ENCODE peak calls at places on chromosomes 13 and 19, in eight cellular contexts. F is tibial nerve, K is A549, M is kidney, J is endodermal cell, S is psoas muscle, Y is fibroblast of the aortic adventitia, E is adrenal gland. P is an unnamed sample.

GRCh38 chr19:7415163-7415856 is 66.6 kb downstream of the ARHGEF18 start:
- DNase-seq in F (no peak), K (no peak), M (peak; percentile 82), J (no peak), S (no peak), Y (peak; percentile 22), E (no peak), P (no peak)

GRCh38 chr13:27790523-27790922 is 1.8 kb upstream of the GSX1 start:
- DNase-seq in F (no peak), K (no peak), M (no peak), J (no peak), S (no peak), Y (no peak), E (no peak), P (no peak)

GRCh38 chr13:108574856-108575255 is 54.6 kb upstream of the MYO16 start:
- DNase-seq in F (no peak), K (no peak), M (no peak), J (no peak), S (no peak), Y (no peak), E (no peak), P (no peak)

GRCh38 chr19:54670576-54671347 is 8.0 kb downstream of the LILRB4 start:
- DNase-seq in F (no peak), K (no peak), M (no peak), J (no peak), S (no peak), Y (no peak), E (no peak), P (no peak)

GRCh38 chr13:29292045-29292444 is 303.4 kb downstream of the SLC7A1 start:
- DNase-seq in F (no peak), K (no peak), M (no peak), J (peak; percentile 65), S (no peak), Y (no peak), E (no peak), P (no peak)

GRCh38 chr13:79435549-79435948 is 29.5 kb upstream of the RBM26 start:
- DNase-seq in F (no peak), K (no peak), M (no peak), J (no peak), S (no peak), Y (peak; percentile 85), E (no peak), P (no peak)

GRCh38 chr19:34241513-34242337 is 12.6 kb upstream of the GARRE1 start:
- DNase-seq in F (no peak), K (peak; percentile 59), M (no peak), J (peak; percentile 95), S (peak; percentile 57), Y (no peak), E (peak; percentile 54), P (no peak)

GRCh38 chr19:38395381-38396127 is 7.1 kb downstream of the SPRED3 start:
- DNase-seq in F (no peak), K (no peak), M (peak; percentile 64), J (no peak), S (no peak), Y (no peak), E (no peak), P (no peak)

GRCh38 chr19:13899912-13900584 is 5.9 kb downstream of the BRME1 start:
- DNase-seq in F (peak; percentile 52), K (no peak), M (no peak), J (no peak), S (no peak), Y (no peak), E (no peak), P (no peak)

GRCh38 chr13:71775946-71776345 is 91.1 kb downstream of the DACH1 start:
- DNase-seq in F (no peak), K (no peak), M (no peak), J (no peak), S (no peak), Y (no peak), E (no peak), P (no peak)

GRCh38 chr13:112888238-112889111 is 80.5 kb upstream of the MCF2L start:
- DNase-seq in F (no peak), K (no peak), M (peak; percentile 70), J (peak; percentile 52), S (peak; percentile 41), Y (no peak), E (no peak), P (no peak)

GRCh38 chr13:50123862-50124535 is 108.8 kb downstream of the KCNRG start:
- DNase-seq in F (peak; percentile 47), K (peak; percentile 21), M (peak; percentile 99), J (peak; percentile 88), S (peak; percentile 94), Y (peak; percentile 95), E (peak; percentile 98), P (peak; percentile 84)

GRCh38 chr13:90302113-90302512 is 1045.4 kb upstream of the MIR17HG start:
- DNase-seq in F (no peak), K (no peak), M (no peak), J (no peak), S (no peak), Y (peak; percentile 64), E (no peak), P (no peak)

GRCh38 chr19:40055832-40056504 is at the start of gene ZNF780B:
- DNase-seq in F (peak; percentile 16), K (peak; percentile 93), M (peak; percentile 75), J (peak; percentile 87), S (peak; percentile 64), Y (peak; percentile 58), E (peak; percentile 81), P (peak; percentile 19)

GRCh38 chr19:10332965-10333757 is at the start of gene RAVER1:
- DNase-seq in F (peak; percentile 95), K (peak; percentile 88), M (peak; percentile 99), J (peak; percentile 99), S (peak; percentile 99), Y (peak; percentile 96), E (peak; percentile 99), P (peak; percentile 92)
- TF ChIP-seq CTCF in F (no peak), K (no peak), M (no peak), J (no peak), S (no peak), Y (no peak), E (no peak), P (no peak)

DNA sequence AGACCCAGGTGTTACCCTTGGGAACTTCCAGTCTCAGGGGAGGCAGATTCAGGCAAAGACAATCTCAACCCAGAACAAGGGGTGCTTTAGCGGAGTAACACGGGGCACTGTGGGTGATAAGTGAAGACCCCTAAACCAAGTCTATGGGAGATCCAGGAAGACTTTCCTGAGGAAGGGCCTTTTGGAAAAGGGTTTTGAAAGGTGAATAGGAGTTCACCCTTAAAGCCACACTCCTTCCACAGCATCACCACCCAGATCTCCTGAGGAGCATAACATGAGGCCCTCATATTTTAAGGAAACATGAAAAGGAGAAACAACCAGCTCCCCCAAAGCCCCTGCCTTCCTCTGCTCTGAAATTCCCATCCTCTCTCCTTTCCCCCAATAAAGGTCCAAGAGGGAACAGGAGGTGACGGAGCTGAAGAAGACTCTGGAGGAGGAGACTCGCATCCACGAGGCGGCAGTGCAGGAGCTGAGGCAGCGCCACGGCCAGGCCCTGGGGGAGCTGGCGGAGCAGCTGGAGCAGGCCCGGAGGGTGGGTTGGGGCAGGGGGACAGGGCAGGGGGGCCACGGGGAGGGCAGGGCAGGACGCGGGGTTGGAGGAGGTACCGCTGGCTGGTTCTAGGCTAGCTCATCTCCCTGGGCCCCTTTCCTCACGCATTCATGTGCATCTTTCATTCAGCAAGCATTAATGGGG is 52.7 kb downstream of the KCNC3 start:
- DNase-seq in F (no peak), K (no peak), M (no peak), J (no peak), S (no peak), Y (no peak), E (no peak), P (no peak)
- TF ChIP-seq CTCF in F (no peak), K (no peak), M (no peak), J (no peak), S (no peak), Y (no peak), E (no peak), P (no peak)

DNA sequence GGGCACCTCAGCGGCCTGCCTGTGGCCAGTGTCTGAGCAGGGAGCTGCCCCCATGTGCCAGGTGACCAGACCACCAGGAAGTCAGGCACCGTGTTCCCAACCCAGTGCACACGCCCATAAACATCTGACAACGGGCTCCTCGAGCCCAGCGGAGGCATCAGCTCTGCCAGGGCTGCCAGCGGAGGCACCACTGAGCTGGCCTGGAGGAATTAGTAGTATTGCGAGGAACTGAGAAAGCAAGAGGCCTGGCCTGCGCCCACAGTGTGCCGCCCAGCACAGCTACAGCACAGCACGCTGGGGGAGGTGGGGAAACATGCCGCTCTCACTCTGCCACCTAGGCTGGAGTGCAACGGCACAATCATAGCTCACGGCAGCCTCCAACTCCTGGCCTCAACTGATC is 44.6 kb downstream of the ANKRD27 start:
- DNase-seq in F (no peak), K (no peak), M (no peak), J (peak; percentile 59), S (no peak), Y (no peak), E (no peak), P (no peak)
- TF ChIP-seq CTCF in F (no peak), K (no peak), M (no peak), J (peak; percentile 37), S (no peak), Y (no peak), E (no peak), P (no peak)

DNA sequence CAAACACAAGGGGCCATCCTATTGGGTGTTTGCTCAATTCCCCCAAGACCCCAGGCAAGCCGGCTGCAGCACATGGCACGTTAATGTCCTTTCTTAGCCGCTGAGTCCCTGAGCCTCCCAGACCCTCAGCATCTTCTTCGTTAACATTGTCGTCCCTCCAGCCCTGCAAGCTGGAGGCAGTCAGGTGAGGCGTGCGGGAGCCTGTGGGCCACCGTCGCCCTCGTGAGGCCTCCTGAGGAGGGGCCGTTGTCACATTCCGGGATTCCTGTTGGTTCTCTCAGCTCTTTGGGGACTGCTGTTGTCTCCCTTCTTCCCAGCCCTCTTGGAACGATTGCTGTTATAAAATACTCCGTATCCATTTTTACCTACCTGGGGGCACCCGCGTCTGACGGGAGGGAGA is 140.6 kb downstream of the KDM4B start:
- DNase-seq in F (no peak), K (no peak), M (no peak), J (peak; percentile 89), S (no peak), Y (no peak), E (no peak), P (no peak)
- TF ChIP-seq CTCF in F (no peak), K (no peak), M (no peak), J (peak; percentile 68), S (no peak), Y (no peak), E (no peak), P (no peak)

DNA sequence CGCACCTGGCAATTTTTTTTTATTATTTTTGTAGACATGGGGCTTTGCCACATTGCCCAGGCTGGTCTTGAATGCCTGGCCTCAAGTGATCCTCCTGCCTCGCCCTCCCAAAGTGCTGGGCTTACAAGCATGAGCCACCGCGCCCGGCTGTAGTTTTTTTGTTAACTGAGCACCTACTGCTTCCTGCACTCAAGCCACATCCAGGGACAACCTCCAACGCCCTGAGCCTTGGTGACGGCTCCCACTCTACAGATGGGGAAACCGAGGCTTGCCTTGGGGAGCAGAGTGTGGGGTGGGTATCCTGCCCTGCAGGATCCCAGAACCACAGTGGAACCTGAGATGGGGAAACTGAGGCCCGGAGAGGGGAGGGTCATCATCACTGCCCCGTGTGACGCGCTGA is 3.0 kb downstream of the ELANE start:
- DNase-seq in F (no peak), K (no peak), M (no peak), J (no peak), S (no peak), Y (no peak), E (no peak), P (no peak)
- TF ChIP-seq CTCF in F (no peak), K (no peak), M (no peak), J (no peak), S (no peak), Y (no peak), E (no peak), P (no peak)

P was measured in HCT116.